ENCODE peak calls at places on chromosomes 2 and 18, in seven cellular contexts. One of them, this sample, is unnamed.

GRCh38 chr18:56639094-56639361 is 636 bp upstream of the TXNL1 start:
- DNase-seq in NCI-H345: peak
- DNase-seq in G401: no peak
- DNase-seq in AML-193: no peak
- DNase-seq in posterior vena cava: no peak
- DNase-seq in frontal cortex: no peak
- DNase-seq in fibroblast of pulmonary artery: no peak
- DNase-seq in this sample: no peak

GRCh38 chr2:54402350-54402749 is 53.8 kb upstream of the SPTBN1 start:
- DNase-seq in NCI-H345: no peak
- DNase-seq in G401: no peak
- DNase-seq in AML-193: no peak
- DNase-seq in posterior vena cava: no peak
- DNase-seq in frontal cortex: no peak
- DNase-seq in fibroblast of pulmonary artery: peak
- DNase-seq in this sample: no peak

GRCh38 chr2:157900684-157901083 is 24.6 kb upstream of the ACVR1 start:
- DNase-seq in NCI-H345: no peak
- DNase-seq in G401: no peak
- DNase-seq in AML-193: no peak
- DNase-seq in posterior vena cava: no peak
- DNase-seq in frontal cortex: no peak
- DNase-seq in fibroblast of pulmonary artery: no peak
- DNase-seq in this sample: no peak

GRCh38 chr2:235170536-235171510 is 219.0 kb downstream of the SH3BP4 start:
- DNase-seq in NCI-H345: peak
- DNase-seq in G401: peak
- DNase-seq in AML-193: no peak
- DNase-seq in posterior vena cava: no peak
- DNase-seq in frontal cortex: no peak
- DNase-seq in fibroblast of pulmonary artery: peak
- DNase-seq in this sample: no peak

GRCh38 chr2:107364361-107364950 is 462.2 kb upstream of the RGPD4 start:
- DNase-seq in NCI-H345: no peak
- DNase-seq in G401: no peak
- DNase-seq in AML-193: no peak
- DNase-seq in posterior vena cava: no peak
- DNase-seq in frontal cortex: no peak
- DNase-seq in fibroblast of pulmonary artery: peak
- DNase-seq in this sample: no peak

GRCh38 chr18:75844102-75844604 is 416.6 kb upstream of the SMIM21 start:
- DNase-seq in NCI-H345: no peak
- DNase-seq in G401: no peak
- DNase-seq in AML-193: no peak
- DNase-seq in posterior vena cava: no peak
- DNase-seq in frontal cortex: no peak
- DNase-seq in fibroblast of pulmonary artery: no peak
- DNase-seq in this sample: no peak

GRCh38 chr2:204550738-204551137 is 5.5 kb downstream of the PARD3B start:
- DNase-seq in NCI-H345: no peak
- DNase-seq in G401: no peak
- DNase-seq in AML-193: no peak
- DNase-seq in posterior vena cava: no peak
- DNase-seq in frontal cortex: no peak
- DNase-seq in fibroblast of pulmonary artery: peak
- DNase-seq in this sample: no peak

GRCh38 chr2:234841321-234842015 is 110.3 kb upstream of the SH3BP4 start:
- DNase-seq in NCI-H345: no peak
- DNase-seq in G401: no peak
- DNase-seq in AML-193: no peak
- DNase-seq in posterior vena cava: no peak
- DNase-seq in frontal cortex: no peak
- DNase-seq in fibroblast of pulmonary artery: no peak
- DNase-seq in this sample: no peak

GRCh38 chr2:86675611-86676015 is 44.5 kb upstream of the RMND5A start:
- DNase-seq in NCI-H345: no peak
- DNase-seq in G401: peak
- DNase-seq in AML-193: no peak
- DNase-seq in posterior vena cava: no peak
- DNase-seq in frontal cortex: no peak
- DNase-seq in fibroblast of pulmonary artery: no peak
- DNase-seq in this sample: no peak

GRCh38 chr2:8679827-8680731 is 1.8 kb upstream of the ID2 start:
- DNase-seq in NCI-H345: peak
- DNase-seq in G401: peak
- DNase-seq in AML-193: no peak
- DNase-seq in posterior vena cava: no peak
- DNase-seq in frontal cortex: no peak
- DNase-seq in fibroblast of pulmonary artery: peak
- DNase-seq in this sample: no peak

GRCh38 chr2:95261602-95262001 is 12.6 kb upstream of the PROM2 start:
- DNase-seq in NCI-H345: no peak
- DNase-seq in G401: no peak
- DNase-seq in AML-193: no peak
- DNase-seq in posterior vena cava: peak
- DNase-seq in frontal cortex: no peak
- DNase-seq in fibroblast of pulmonary artery: no peak
- DNase-seq in this sample: no peak

GRCh38 chr2:99880148-99880983 is 262.0 kb downstream of the AFF3 start:
- DNase-seq in NCI-H345: peak
- DNase-seq in G401: peak
- DNase-seq in AML-193: no peak
- DNase-seq in posterior vena cava: no peak
- DNase-seq in frontal cortex: no peak
- DNase-seq in fibroblast of pulmonary artery: peak
- DNase-seq in this sample: no peak

GRCh38 chr2:185219981-185220380 is 518.6 kb upstream of the FSIP2 start:
- DNase-seq in NCI-H345: peak
- DNase-seq in G401: peak
- DNase-seq in AML-193: no peak
- DNase-seq in posterior vena cava: no peak
- DNase-seq in frontal cortex: no peak
- DNase-seq in fibroblast of pulmonary artery: peak
- DNase-seq in this sample: no peak

GRCh38 chr2:38581193-38582147 is 21.3 kb downstream of the HNRNPLL start:
- DNase-seq in NCI-H345: peak
- DNase-seq in G401: peak
- DNase-seq in AML-193: peak
- DNase-seq in posterior vena cava: no peak
- DNase-seq in frontal cortex: no peak
- DNase-seq in fibroblast of pulmonary artery: peak
- DNase-seq in this sample: peak

GRCh38 chr2:24365051-24365450 is 4.7 kb upstream of the ITSN2 start:
- DNase-seq in NCI-H345: no peak
- DNase-seq in G401: no peak
- DNase-seq in AML-193: no peak
- DNase-seq in posterior vena cava: peak
- DNase-seq in frontal cortex: peak
- DNase-seq in fibroblast of pulmonary artery: peak
- DNase-seq in this sample: peak

GRCh38 chr2:55157474-55157884 is 74.6 kb downstream of the CLHC1 start:
- DNase-seq in NCI-H345: no peak
- DNase-seq in G401: no peak
- DNase-seq in AML-193: no peak
- DNase-seq in posterior vena cava: no peak
- DNase-seq in frontal cortex: no peak
- DNase-seq in fibroblast of pulmonary artery: no peak
- DNase-seq in this sample: no peak

GRCh38 chr2:217288472-217289063 is 428.7 kb upstream of the TNP1 start:
- DNase-seq in NCI-H345: no peak
- DNase-seq in G401: no peak
- DNase-seq in AML-193: no peak
- DNase-seq in posterior vena cava: no peak
- DNase-seq in frontal cortex: no peak
- DNase-seq in fibroblast of pulmonary artery: no peak
- DNase-seq in this sample: no peak

GRCh38 chr2:59875836-59876235 is 677.6 kb downstream of the BCL11A start:
- DNase-seq in NCI-H345: no peak
- DNase-seq in G401: no peak
- DNase-seq in AML-193: no peak
- DNase-seq in posterior vena cava: no peak
- DNase-seq in frontal cortex: no peak
- DNase-seq in fibroblast of pulmonary artery: no peak
- DNase-seq in this sample: no peak

GRCh38 chr2:74206180-74206688 is 7.8 kb downstream of the MTHFD2 start:
- DNase-seq in NCI-H345: no peak
- DNase-seq in G401: no peak
- DNase-seq in AML-193: peak
- DNase-seq in posterior vena cava: no peak
- DNase-seq in frontal cortex: no peak
- DNase-seq in fibroblast of pulmonary artery: peak
- DNase-seq in this sample: peak

GRCh38 chr2:3532941-3533340 is 13.6 kb upstream of the ADI1 start:
- DNase-seq in NCI-H345: no peak
- DNase-seq in G401: no peak
- DNase-seq in AML-193: no peak
- DNase-seq in posterior vena cava: no peak
- DNase-seq in frontal cortex: no peak
- DNase-seq in fibroblast of pulmonary artery: no peak
- DNase-seq in this sample: no peak

GRCh38 chr2:157789933-157790511 is 86.1 kb downstream of the ACVR1 start:
- DNase-seq in NCI-H345: no peak
- DNase-seq in G401: peak
- DNase-seq in AML-193: no peak
- DNase-seq in posterior vena cava: peak
- DNase-seq in frontal cortex: no peak
- DNase-seq in fibroblast of pulmonary artery: no peak
- DNase-seq in this sample: no peak

GRCh38 chr2:201275991-201276390 is 15.7 kb downstream of the CASP8 start:
- DNase-seq in NCI-H345: no peak
- DNase-seq in G401: no peak
- DNase-seq in AML-193: no peak
- DNase-seq in posterior vena cava: no peak
- DNase-seq in frontal cortex: no peak
- DNase-seq in fibroblast of pulmonary artery: no peak
- DNase-seq in this sample: no peak

GRCh38 chr2:51997571-51997970 is 965.6 kb upstream of the NRXN1 start:
- DNase-seq in NCI-H345: no peak
- DNase-seq in G401: no peak
- DNase-seq in AML-193: no peak
- DNase-seq in posterior vena cava: no peak
- DNase-seq in frontal cortex: no peak
- DNase-seq in fibroblast of pulmonary artery: peak
- DNase-seq in this sample: no peak

GRCh38 chr18:73880387-73880786 is 267.2 kb downstream of the FBXO15 start:
- DNase-seq in NCI-H345: no peak
- DNase-seq in G401: no peak
- DNase-seq in AML-193: no peak
- DNase-seq in posterior vena cava: no peak
- DNase-seq in frontal cortex: no peak
- DNase-seq in fibroblast of pulmonary artery: peak
- DNase-seq in this sample: no peak

GRCh38 chr2:177900091-177900490 is 172.5 kb downstream of the PDE11A start:
- DNase-seq in NCI-H345: no peak
- DNase-seq in G401: no peak
- DNase-seq in AML-193: no peak
- DNase-seq in posterior vena cava: no peak
- DNase-seq in frontal cortex: no peak
- DNase-seq in fibroblast of pulmonary artery: no peak
- DNase-seq in this sample: no peak

GRCh38 chr2:179235463-179236108 is 29.0 kb downstream of the SESTD1 start:
- DNase-seq in NCI-H345: peak
- DNase-seq in G401: no peak
- DNase-seq in AML-193: no peak
- DNase-seq in posterior vena cava: no peak
- DNase-seq in frontal cortex: no peak
- DNase-seq in fibroblast of pulmonary artery: no peak
- DNase-seq in this sample: no peak

GRCh38 chr18:23094411-23095165 is 40.7 kb upstream of the CABLES1 start:
- DNase-seq in NCI-H345: no peak
- DNase-seq in G401: no peak
- DNase-seq in AML-193: no peak
- DNase-seq in posterior vena cava: no peak
- DNase-seq in frontal cortex: no peak
- DNase-seq in fibroblast of pulmonary artery: no peak
- DNase-seq in this sample: no peak

GRCh38 chr18:61926532-61926931 is 33.7 kb upstream of the RNF152 start:
- DNase-seq in NCI-H345: no peak
- DNase-seq in G401: no peak
- DNase-seq in AML-193: no peak
- DNase-seq in posterior vena cava: no peak
- DNase-seq in frontal cortex: no peak
- DNase-seq in fibroblast of pulmonary artery: no peak
- DNase-seq in this sample: no peak

GRCh38 chr18:48409591-48410094 is 460 bp upstream of the ZBTB7C start:
- DNase-seq in NCI-H345: no peak
- DNase-seq in G401: peak
- DNase-seq in AML-193: no peak
- DNase-seq in posterior vena cava: no peak
- DNase-seq in frontal cortex: peak
- DNase-seq in fibroblast of pulmonary artery: no peak
- DNase-seq in this sample: peak

GRCh38 chr2:131516011-131516410 is 11.7 kb upstream of the CCDC74A start:
- DNase-seq in NCI-H345: no peak
- DNase-seq in G401: no peak
- DNase-seq in AML-193: no peak
- DNase-seq in posterior vena cava: peak
- DNase-seq in frontal cortex: no peak
- DNase-seq in fibroblast of pulmonary artery: no peak
- DNase-seq in this sample: no peak

This sample was measured in GM10248.